ENCODE peak calls at places on chromosomes 16 and 17, in six cellular contexts. C, B, G, L, O and X are unnamed samples.

GRCh38 chr17:54901230-54901847 is 687 bp downstream of the TOM1L1 start:
- DNase-seq in O (no peak), G (no peak), L (no peak), C (no peak), B (peak), X (no peak)

GRCh38 chr17:55005520-55005919 is 37.0 kb downstream of the STXBP4 start:
- DNase-seq in C (peak), L (no peak), G (no peak), O (no peak), B (peak), X (peak)

GRCh38 chr17:35486920-35487727 is 38.6 kb upstream of the SLFN13 start:
- DNase-seq in L (no peak), B (no peak), G (no peak), C (no peak), O (peak), X (peak)

GRCh38 chr17:16952401-16952800 is 19.5 kb downstream of the TNFRSF13B start:
- DNase-seq in B (no peak), O (no peak), C (no peak), G (no peak), L (no peak), X (no peak)

GRCh38 chr17:16872836-16873653 is 98.9 kb downstream of the TNFRSF13B start:
- DNase-seq in G (no peak), O (no peak), C (peak), L (peak), B (peak), X (peak)

GRCh38 chr17:64130559-64131001 is 636 bp upstream of the ERN1 start:
- DNase-seq in O (peak), G (peak), C (no peak), L (no peak), B (no peak), X (no peak)

GRCh38 chr16:67676939-67677338 is 10.3 kb downstream of the C16orf86 start:
- DNase-seq in L (no peak), G (no peak), C (no peak), B (no peak), O (no peak), X (no peak)

GRCh38 chr17:81551458-81552243 is 502 bp downstream of the FAAP100 start:
- DNase-seq in C (peak), L (peak), O (peak), G (no peak), B (no peak), X (no peak)

GRCh38 chr16:3695610-3696369 is 21.5 kb downstream of the TRAP1 start:
- DNase-seq in L (no peak), C (no peak), B (no peak), G (no peak), O (peak), X (no peak)

GRCh38 chr16:71360378-71360777 is 1.9 kb downstream of the CALB2 start:
- DNase-seq in L (no peak), C (no peak), B (peak), O (no peak), G (no peak), X (no peak)

GRCh38 chr17:35155246-35155645 is 7.6 kb downstream of the UNC45B start:
- DNase-seq in L (no peak), C (no peak), B (no peak), G (no peak), O (no peak), X (no peak)

GRCh38 chr17:39737761-39738567 is at the start of gene GRB7:
- DNase-seq in C (no peak), B (peak), L (peak), G (no peak), O (no peak), X (no peak)

GRCh38 chr16:4244881-4245280 is 3.0 kb upstream of the SRL start:
- DNase-seq in B (no peak), L (no peak), G (no peak), C (no peak), O (no peak), X (no peak)

GRCh38 chr16:659618-660017 is 8.3 kb upstream of the RHOT2 start:
- DNase-seq in G (no peak), O (no peak), B (no peak), L (no peak), C (no peak), X (no peak)

GRCh38 chr17:4143563-4144410 is 790 bp downstream of the CYB5D2 start:
- DNase-seq in L (peak), B (peak), C (peak), G (peak), O (peak), X (peak)

GRCh38 chr17:8255499-8255898 is 6.4 kb downstream of the PFAS start:
- DNase-seq in B (no peak), O (no peak), G (no peak), C (no peak), L (no peak), X (no peak)

GRCh38 chr17:77217566-77217965 is 76.8 kb downstream of the SEC14L1 start:
- DNase-seq in O (no peak), L (no peak), G (no peak), C (no peak), B (no peak), X (no peak)

GRCh38 chr17:76868669-76869208 is 535 bp downstream of the MGAT5B start:
- DNase-seq in L (no peak), C (no peak), B (no peak), O (no peak), G (no peak), X (no peak)

GRCh38 chr17:48910370-48910769 is 2.2 kb downstream of the UBE2Z start:
- DNase-seq in L (no peak), B (no peak), O (no peak), G (no peak), C (no peak), X (no peak)

GRCh38 chr16:78277374-78277773 is 177.9 kb downstream of the WWOX start:
- DNase-seq in B (no peak), C (peak), G (no peak), O (no peak), L (no peak), X (no peak)

GRCh38 chr17:81200695-81201580 is 21.8 kb downstream of the CEP131 start:
- DNase-seq in B (peak), G (no peak), O (no peak), L (peak), C (peak), X (peak)

GRCh38 chr17:37744633-37744927 is 279 bp downstream of the HNF1B start:
- DNase-seq in G (no peak), C (no peak), O (no peak), L (no peak), B (no peak), X (no peak)

GRCh38 chr17:37744961-37745800 is at the start of gene HNF1B:
- DNase-seq in G (no peak), O (no peak), L (peak), C (no peak), B (no peak), X (no peak)

GRCh38 chr17:37746617-37747016 is 1.8 kb upstream of the HNF1B start:
- DNase-seq in G (no peak), L (no peak), B (no peak), O (no peak), C (no peak), X (no peak)

GRCh38 chr17:37747222-37747621 is 2.4 kb upstream of the HNF1B start:
- DNase-seq in C (no peak), B (no peak), O (no peak), G (no peak), L (no peak), X (no peak)

DNA sequence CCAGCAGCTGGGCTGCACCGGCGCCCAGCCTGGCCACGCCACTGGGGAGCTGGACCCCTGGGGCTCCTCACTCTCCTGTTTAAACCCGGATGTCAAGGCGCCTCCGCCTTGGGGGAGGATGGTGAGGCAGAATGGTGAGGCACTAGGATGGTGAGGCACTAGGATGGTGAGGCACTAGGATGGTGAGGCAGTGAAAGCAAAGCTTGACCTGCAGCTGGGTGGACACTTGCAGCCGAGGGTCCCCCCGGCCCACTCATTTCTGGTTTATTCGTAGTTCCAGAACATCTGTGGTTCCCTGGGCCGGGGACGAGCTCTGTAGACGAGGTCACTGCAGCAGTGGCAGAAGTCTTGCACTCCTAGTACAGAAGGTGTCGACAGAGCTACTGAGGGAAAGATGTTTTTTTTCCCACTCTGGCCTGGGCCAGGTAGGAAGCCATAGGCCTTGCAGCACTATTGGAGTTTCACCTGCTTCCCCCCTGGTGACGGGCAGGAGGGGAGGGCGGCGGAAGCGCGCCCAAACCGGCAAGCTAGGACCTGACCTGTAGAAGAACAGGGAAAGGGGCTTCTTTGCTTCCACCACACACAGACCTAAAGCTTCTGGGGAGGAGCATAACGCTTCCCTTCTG is 1.1 kb upstream of the HNF1B start:
- DNase-seq in B (no peak), L (no peak), G (no peak), O (no peak), C (no peak), X (no peak)
- H3K4me3 ChIP-seq in B (no peak), L (peak), G (no peak), O (no peak), C (no peak), X (no peak)

GRCh38 chr17:30555942-30556341 is 78.7 kb downstream of the GOSR1 start:
- DNase-seq in L (no peak), B (no peak), G (no peak), C (no peak), O (no peak), X (no peak)
- H3K4me3 ChIP-seq in L (no peak), B (no peak), G (no peak), C (no peak), O (no peak), X (no peak)

GRCh38 chr17:50265212-50265611 is 9.1 kb upstream of the TMEM92 start:
- DNase-seq in G (no peak), C (no peak), L (no peak), O (no peak), B (no peak), X (no peak)

GRCh38 chr17:50265690-50266306 is 8.5 kb upstream of the TMEM92 start:
- DNase-seq in B (no peak), G (no peak), O (no peak), L (peak), C (peak), X (no peak)

GRCh38 chr17:50262001-50262794 is 12.1 kb upstream of the TMEM92 start:
- DNase-seq in B (no peak), L (peak), C (peak), O (no peak), G (no peak), X (no peak)

GRCh38 chr17:50264263-50265113 is 9.8 kb upstream of the TMEM92 start:
- DNase-seq in C (peak), G (no peak), O (no peak), B (no peak), L (peak), X (peak)

DNA sequence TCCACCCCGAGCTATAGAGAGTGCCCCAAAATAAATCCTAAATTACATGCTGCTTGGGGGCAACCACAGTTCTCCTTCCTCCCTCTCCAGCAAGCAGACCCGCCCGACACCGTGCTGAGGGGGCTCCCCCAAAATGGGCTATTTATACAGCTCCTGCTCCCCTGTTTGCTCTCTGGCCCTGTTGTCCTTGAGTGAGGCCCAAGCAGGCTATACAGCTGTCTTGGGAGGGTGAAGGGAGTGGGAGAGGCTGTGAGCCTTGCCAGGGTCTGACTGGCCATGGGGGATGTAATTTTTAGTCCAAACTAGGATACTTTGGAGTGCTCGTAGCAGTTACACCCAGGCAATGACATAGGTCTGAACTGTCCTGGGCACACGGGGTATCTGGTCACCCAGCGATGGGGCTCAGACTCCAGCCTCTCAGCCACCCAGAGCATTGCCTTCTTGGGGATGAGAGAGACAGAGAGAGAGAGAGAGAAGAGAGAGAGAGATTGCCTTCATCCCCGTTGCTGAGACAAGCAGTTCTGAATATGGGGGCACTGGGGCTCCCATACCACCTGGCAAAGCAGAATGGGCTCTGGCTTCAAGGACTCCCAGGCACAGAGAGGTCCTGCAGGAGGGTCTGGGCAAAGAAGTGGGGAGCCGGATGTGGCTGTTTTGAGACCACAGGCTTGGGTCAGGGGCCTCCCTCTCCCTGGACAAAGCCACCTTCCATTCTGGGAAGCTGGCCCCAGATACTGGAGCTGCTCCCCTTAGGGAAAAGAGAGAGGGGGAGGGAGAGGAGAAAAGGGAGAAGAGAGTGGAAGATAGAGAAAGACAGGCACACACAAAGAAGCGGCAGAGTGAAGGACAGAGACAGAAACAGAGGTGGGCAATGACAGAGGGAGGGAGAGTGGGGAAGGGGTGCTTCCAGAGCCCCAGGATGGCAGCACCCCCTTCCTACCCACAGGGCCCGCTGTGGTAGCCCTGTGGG is 10.7 kb upstream of the TMEM92 start:
- DNase-seq in O (no peak), B (no peak), L (peak), C (peak), G (no peak), X (no peak)
- H3K4me3 ChIP-seq in O (no peak), B (no peak), L (no peak), C (no peak), G (no peak), X (no peak)

DNA sequence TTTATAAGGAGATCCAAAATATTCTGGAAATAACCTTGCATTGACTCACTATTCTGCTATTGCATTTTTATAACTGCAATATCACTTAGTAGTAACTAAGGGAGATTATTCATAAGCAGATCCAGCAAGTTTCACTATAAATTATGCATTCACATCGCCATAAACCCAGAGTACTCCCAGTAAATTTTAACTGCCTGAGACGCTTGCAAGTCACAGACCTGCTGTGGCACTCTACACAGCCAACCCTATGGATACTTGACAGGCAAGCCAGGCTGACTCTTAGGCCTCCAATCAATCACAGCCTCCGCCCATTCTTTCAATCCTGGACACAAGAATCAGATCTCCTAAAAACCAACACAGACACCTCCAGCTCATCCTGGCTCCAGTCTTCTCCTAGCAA is 28.2 kb downstream of the USP31 start:
- DNase-seq in C (peak), B (no peak), L (no peak), O (no peak), G (no peak), X (no peak)
- H3K4me3 ChIP-seq in C (no peak), B (no peak), L (no peak), O (no peak), G (no peak), X (no peak)

DNA sequence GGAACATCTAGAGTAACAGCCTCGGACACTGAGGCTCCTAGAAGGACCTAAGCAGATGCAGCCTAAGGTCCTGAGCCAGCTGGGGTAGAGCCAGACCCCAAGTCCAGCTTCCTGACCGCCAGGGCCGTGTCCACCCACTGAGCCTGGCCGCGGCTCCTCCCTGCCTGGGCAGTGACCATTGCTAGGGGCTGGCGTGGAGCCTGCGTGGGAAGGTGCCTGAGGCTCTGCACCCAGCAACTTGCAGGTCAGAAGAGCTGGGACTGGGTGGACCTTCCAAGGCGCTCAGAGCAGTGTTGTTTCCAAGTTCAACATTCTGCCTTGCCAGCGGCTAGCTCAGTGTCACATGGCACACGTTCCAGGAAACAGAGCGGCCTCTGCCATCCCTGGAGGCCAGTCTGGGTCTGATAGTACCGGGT is 209.6 kb upstream of the CIBAR2 start:
- DNase-seq in G (peak), O (peak), C (no peak), L (no peak), B (no peak), X (no peak)
- H3K4me3 ChIP-seq in G (no peak), O (peak), C (no peak), L (no peak), B (no peak), X (no peak)